ENCODE peak calls at places on chromosomes 7 and 10, in four cellular contexts. One of them, this sample, is unnamed. For H3K27me3, the result is how much of the 10 kb centered on the place peaks cover.

GRCh38 chr7:150378115-150378852 is 846 bp upstream of the ZNF775 start:
- DNase-seq in H1: peak
- DNase-seq in GM12878: no peak
- DNase-seq in K562: peak
- DNase-seq in this sample: peak

GRCh38 chr10:112279482-112279881 is 3.7 kb upstream of the TECTB start:
- DNase-seq in H1: no peak
- DNase-seq in GM12878: no peak
- DNase-seq in K562: no peak
- DNase-seq in this sample: no peak

GRCh38 chr7:140623995-140624902 is 16.4 kb downstream of the DENND2A start:
- DNase-seq in H1: no peak
- DNase-seq in GM12878: no peak
- DNase-seq in K562: no peak
- DNase-seq in this sample: no peak

GRCh38 chr7:21256310-21256877 is 171.5 kb upstream of the SP4 start:
- DNase-seq in H1: no peak
- DNase-seq in GM12878: no peak
- DNase-seq in K562: no peak
- DNase-seq in this sample: peak

GRCh38 chr10:7467031-7467667 is 56.3 kb upstream of the SFMBT2 start:
- DNase-seq in H1: no peak
- DNase-seq in GM12878: no peak
- DNase-seq in K562: no peak
- DNase-seq in this sample: no peak

GRCh38 chr7:77727936-77728701 is 31.9 kb downstream of the RSBN1L start:
- DNase-seq in H1: no peak
- DNase-seq in GM12878: no peak
- DNase-seq in K562: peak
- DNase-seq in this sample: peak

GRCh38 chr10:7069706-7070105 is 341.1 kb downstream of the SFMBT2 start:
- DNase-seq in H1: no peak
- DNase-seq in GM12878: no peak
- DNase-seq in K562: no peak
- DNase-seq in this sample: no peak

GRCh38 chr7:19558527-19558926 is 150.3 kb downstream of the POLR1F start:
- DNase-seq in H1: no peak
- DNase-seq in GM12878: no peak
- DNase-seq in K562: no peak
- DNase-seq in this sample: no peak

GRCh38 chr7:2012044-2012900 is 220.5 kb downstream of the MAD1L1 start:
- DNase-seq in H1: no peak
- DNase-seq in GM12878: no peak
- DNase-seq in K562: no peak
- DNase-seq in this sample: no peak

GRCh38 chr10:30417301-30417700 is 16.7 kb upstream of the MAP3K8 start:
- DNase-seq in H1: no peak
- DNase-seq in GM12878: no peak
- DNase-seq in K562: no peak
- DNase-seq in this sample: no peak

GRCh38 chr10:69389827-69390490 is 26.8 kb downstream of the TACR2 start:
- DNase-seq in H1: peak
- DNase-seq in GM12878: no peak
- DNase-seq in K562: peak
- DNase-seq in this sample: no peak

GRCh38 chr10:76074659-76075058 is 643.2 kb downstream of the LRMDA start:
- DNase-seq in H1: no peak
- DNase-seq in GM12878: no peak
- DNase-seq in K562: no peak
- DNase-seq in this sample: no peak

GRCh38 chr7:1948377-1948796 is 278.3 kb downstream of the ELFN1 start:
- DNase-seq in H1: no peak
- DNase-seq in GM12878: no peak
- DNase-seq in K562: peak
- DNase-seq in this sample: no peak

GRCh38 chr7:464712-465461 is 54.8 kb downstream of the PDGFA start:
- DNase-seq in H1: peak
- DNase-seq in GM12878: no peak
- DNase-seq in K562: no peak
- DNase-seq in this sample: peak

GRCh38 chr10:36759111-36759805 is 366.1 kb upstream of the ANKRD30A start:
- DNase-seq in H1: no peak
- DNase-seq in GM12878: no peak
- DNase-seq in K562: no peak
- DNase-seq in this sample: no peak

GRCh38 chr10:30151581-30152389 is 92.4 kb upstream of the JCAD start:
- DNase-seq in H1: peak
- DNase-seq in GM12878: no peak
- DNase-seq in K562: peak
- DNase-seq in this sample: peak

GRCh38 chr7:18855796-18856195 is 261.6 kb downstream of the TWIST1 start:
- DNase-seq in H1: no peak
- DNase-seq in GM12878: no peak
- DNase-seq in K562: no peak
- DNase-seq in this sample: no peak

GRCh38 chr7:37359662-37360444 is 88.8 kb downstream of the ELMO1 start:
- DNase-seq in H1: no peak
- DNase-seq in GM12878: no peak
- DNase-seq in K562: no peak
- DNase-seq in this sample: no peak

GRCh38 chr7:131027287-131027773 is 293.3 kb upstream of the KLF14 start:
- DNase-seq in H1: no peak
- DNase-seq in GM12878: no peak
- DNase-seq in K562: peak
- DNase-seq in this sample: peak

GRCh38 chr10:1116696-1117254 is 60.6 kb downstream of the WDR37 start:
- DNase-seq in H1: no peak
- DNase-seq in GM12878: no peak
- DNase-seq in K562: no peak
- DNase-seq in this sample: no peak

GRCh38 chr10:22453320-22453719 is 108.0 kb downstream of the SPAG6 start:
- DNase-seq in H1: no peak
- DNase-seq in GM12878: no peak
- DNase-seq in K562: no peak
- DNase-seq in this sample: no peak

GRCh38 chr7:134290286-134290685 is 26.4 kb downstream of the SLC35B4 start:
- DNase-seq in H1: no peak
- DNase-seq in GM12878: no peak
- DNase-seq in K562: no peak
- DNase-seq in this sample: no peak

GRCh38 chr10:102274062-102274461 is 28.7 kb downstream of the GBF1 start:
- DNase-seq in H1: no peak
- DNase-seq in GM12878: no peak
- DNase-seq in K562: no peak
- DNase-seq in this sample: no peak

GRCh38 chr7:101243786-101244384 is 996 bp downstream of the FIS1 start:
- DNase-seq in H1: peak
- DNase-seq in GM12878: no peak
- DNase-seq in K562: peak
- DNase-seq in this sample: peak

GRCh38 chr10:69734797-69735468 is 66.8 kb upstream of the COL13A1 start:
- DNase-seq in H1: no peak
- DNase-seq in GM12878: no peak
- DNase-seq in K562: no peak
- DNase-seq in this sample: no peak

GRCh38 chr7:135939268-135939667 is 37.9 kb downstream of the MTPN start:
- DNase-seq in H1: no peak
- DNase-seq in GM12878: no peak
- DNase-seq in K562: peak
- DNase-seq in this sample: no peak

GRCh38 chr10:86723009-86723408 is 33.4 kb upstream of the BMPR1A start:
- DNase-seq in H1: no peak
- DNase-seq in GM12878: no peak
- DNase-seq in K562: no peak
- DNase-seq in this sample: no peak

GRCh38 chr10:117134084-117135025 is 3.7 kb downstream of the VAX1 start:
- DNase-seq in H1: peak
- DNase-seq in GM12878: no peak
- DNase-seq in K562: no peak
- DNase-seq in this sample: peak
- H3K27me3 ChIP-seq in H1: half or more
- H3K27me3 ChIP-seq in GM12878: under half
- H3K27me3 ChIP-seq in K562: half or more
- H3K27me3 ChIP-seq in this sample: half or more

DNA sequence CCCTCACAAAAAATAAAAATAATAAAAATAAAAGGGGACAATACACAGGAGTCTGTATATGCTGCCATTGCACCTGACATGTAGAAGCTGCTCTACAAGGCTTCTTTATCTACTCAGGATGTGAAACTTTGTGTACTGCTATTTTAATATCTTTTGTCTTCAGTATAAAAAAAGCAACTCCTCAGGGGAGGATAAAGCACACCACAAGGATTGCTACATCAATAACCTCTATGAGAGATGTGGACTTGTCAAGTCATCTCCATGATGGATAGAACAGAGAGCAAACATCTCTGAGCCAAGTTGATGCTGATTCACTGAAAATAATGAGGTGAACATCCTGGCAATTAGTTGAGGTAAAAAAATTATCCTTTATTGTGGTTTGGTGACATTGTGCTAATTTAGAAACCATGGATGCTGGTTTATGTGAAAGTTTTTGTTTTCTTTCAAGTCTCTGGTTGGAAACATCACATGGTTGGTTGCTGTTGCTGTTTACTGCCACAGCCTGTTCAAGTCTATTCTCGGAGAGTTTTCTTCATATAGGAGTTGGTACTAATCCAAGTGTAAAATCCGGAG is 1.6 kb upstream of the HECW1 start:
- DNase-seq in H1: no peak
- DNase-seq in GM12878: no peak
- DNase-seq in K562: no peak
- DNase-seq in this sample: no peak
- TF ChIP-seq NRF1 in H1: no peak
- TF ChIP-seq NRF1 in GM12878: no peak
- TF ChIP-seq NRF1 in K562: no peak
- TF ChIP-seq NRF1 in this sample: no peak

DNA sequence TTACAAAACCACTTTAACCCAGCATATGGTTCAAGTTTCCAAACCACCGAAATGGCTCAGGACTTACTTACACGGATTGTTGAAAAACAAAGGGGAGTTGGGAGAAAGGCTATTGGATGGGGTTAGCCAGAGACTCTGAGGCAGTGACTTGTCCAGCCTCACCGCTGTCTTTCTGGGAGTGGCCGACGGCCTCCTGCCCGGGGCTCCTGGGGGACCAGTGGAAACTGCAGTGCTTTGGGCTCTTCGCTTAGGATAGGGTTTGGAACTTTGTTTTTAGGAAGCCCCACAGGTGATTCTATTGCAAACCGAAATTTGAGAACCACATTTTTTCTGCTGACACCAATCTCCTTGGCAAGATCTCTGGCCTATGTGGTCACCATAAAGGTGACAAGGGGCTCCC is 38.1 kb upstream of the R3HCC1L start:
- DNase-seq in H1: no peak
- DNase-seq in GM12878: no peak
- DNase-seq in K562: no peak
- DNase-seq in this sample: no peak
- H3K27me3 ChIP-seq in H1: under half
- H3K27me3 ChIP-seq in GM12878: under half
- H3K27me3 ChIP-seq in K562: under half
- H3K27me3 ChIP-seq in this sample: under half

GRCh38 chr10:26815500-26815899 is 45.3 kb downstream of the ABI1 start:
- DNase-seq in H1: no peak
- DNase-seq in GM12878: no peak
- DNase-seq in K562: no peak
- DNase-seq in this sample: no peak
- TF ChIP-seq NRF1 in H1: no peak
- TF ChIP-seq NRF1 in GM12878: no peak
- TF ChIP-seq NRF1 in K562: no peak
- TF ChIP-seq NRF1 in this sample: no peak

GRCh38 chr7:155437836-155438235 is 20.1 kb upstream of the EN2 start:
- DNase-seq in H1: no peak
- DNase-seq in GM12878: no peak
- DNase-seq in K562: no peak
- DNase-seq in this sample: no peak

GRCh38 chr7:155440018-155440410 is 17.9 kb upstream of the EN2 start:
- DNase-seq in H1: no peak
- DNase-seq in GM12878: no peak
- DNase-seq in K562: no peak
- DNase-seq in this sample: no peak

GRCh38 chr7:155441856-155442255 is 16.1 kb upstream of the EN2 start:
- DNase-seq in H1: no peak
- DNase-seq in GM12878: no peak
- DNase-seq in K562: no peak
- DNase-seq in this sample: no peak

GRCh38 chr7:155438778-155439177 is 19.2 kb upstream of the EN2 start:
- DNase-seq in H1: no peak
- DNase-seq in GM12878: no peak
- DNase-seq in K562: no peak
- DNase-seq in this sample: no peak

DNA sequence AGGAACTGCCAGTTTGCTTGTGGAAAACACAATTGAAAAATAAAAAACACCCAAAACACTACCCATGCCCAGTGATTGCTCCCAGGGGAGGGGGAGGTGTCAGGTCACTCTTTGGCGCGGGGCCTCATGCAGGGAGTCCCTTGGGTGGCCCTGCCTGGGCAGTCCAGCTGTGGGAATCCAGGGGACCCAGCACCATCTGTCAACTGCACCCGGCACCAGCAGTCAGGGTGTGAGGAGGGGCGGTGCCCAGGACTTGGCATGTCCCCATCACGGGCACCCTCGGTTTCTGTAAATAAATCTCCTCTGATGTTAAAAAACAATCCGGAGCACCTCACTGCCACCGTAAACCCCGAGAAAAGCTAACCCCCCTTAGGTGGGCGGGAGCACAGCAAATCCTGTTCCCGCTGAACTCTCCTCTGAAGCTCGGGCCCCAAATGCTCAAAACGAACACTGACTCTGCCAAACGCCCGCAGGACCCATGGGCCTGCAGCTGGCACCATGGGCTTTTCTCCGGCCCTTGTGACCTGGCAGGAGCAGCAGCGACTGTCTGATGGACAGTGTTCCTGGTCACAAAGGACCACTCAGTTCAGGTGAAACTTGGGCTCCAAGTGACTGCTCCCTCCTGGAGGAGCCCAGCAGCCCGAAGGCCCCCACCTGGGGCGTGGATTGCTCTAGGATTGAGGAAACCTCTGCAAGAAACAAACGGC is 18.5 kb upstream of the EN2 start:
- DNase-seq in H1: no peak
- DNase-seq in GM12878: no peak
- DNase-seq in K562: no peak
- DNase-seq in this sample: no peak
- H3K27me3 ChIP-seq in H1: under half
- H3K27me3 ChIP-seq in GM12878: under half
- H3K27me3 ChIP-seq in K562: half or more
- H3K27me3 ChIP-seq in this sample: half or more

This sample was measured in SK-N-SH.